ENCODE peak calls at places on chromosomes 11 and 22, in four cellular contexts. E is A549, H is GM12878, Q is HepG2. S is an unnamed sample.

GRCh38 chr11:56910046-56910753 is 78.5 kb upstream of the OR5AK2 start:
- DNase-seq in E (peak), H (no peak), Q (no peak), S (no peak)

GRCh38 chr11:65773784-65774411 is 6.9 kb downstream of the AP5B1 start:
- DNase-seq in E (no peak), H (no peak), Q (no peak), S (no peak)

GRCh38 chr22:45008853-45009751 is 703 bp downstream of the PHF21B start:
- DNase-seq in E (peak), H (no peak), Q (no peak), S (peak)

GRCh38 chr11:88494857-88495256 is 157.3 kb upstream of the CTSC start:
- DNase-seq in E (peak), H (no peak), Q (no peak), S (no peak)

GRCh38 chr11:57462597-57462996 is 2.3 kb downstream of the RTN4RL2 start:
- DNase-seq in E (no peak), H (no peak), Q (no peak), S (no peak)

GRCh38 chr22:46002757-46003270 is 25.9 kb upstream of the WNT7B start:
- DNase-seq in E (no peak), H (no peak), Q (no peak), S (no peak)

GRCh38 chr11:64809781-64810241 is 540 bp downstream of the MEN1 start:
- DNase-seq in E (no peak), H (no peak), Q (no peak), S (peak)

GRCh38 chr22:39091136-39092081 is 5.6 kb upstream of the APOBEC3H start:
- DNase-seq in E (no peak), H (no peak), Q (no peak), S (no peak)

GRCh38 chr11:72716291-72716690 is 35.9 kb downstream of the ARAP1 start:
- DNase-seq in E (no peak), H (no peak), Q (no peak), S (peak)

GRCh38 chr22:36331306-36331911 is 56.4 kb downstream of the MYH9 start:
- DNase-seq in E (peak), H (peak), Q (peak), S (peak)

GRCh38 chr11:69588270-69588669 is 52.7 kb upstream of the CCND1 start:
- DNase-seq in E (peak), H (no peak), Q (peak), S (no peak)

GRCh38 chr22:25419247-25420113 is 145.0 kb upstream of the GRK3 start:
- DNase-seq in E (no peak), H (peak), Q (peak), S (no peak)

GRCh38 chr11:36012979-36013378 is 69.1 kb downstream of the LDLRAD3 start:
- DNase-seq in E (no peak), H (no peak), Q (no peak), S (no peak)

GRCh38 chr11:74685338-74685737 is 45.9 kb downstream of the CHRDL2 start:
- DNase-seq in E (no peak), H (no peak), Q (no peak), S (no peak)

GRCh38 chr22:26545827-26546226 is 33.6 kb upstream of the TFIP11 start:
- DNase-seq in E (no peak), H (no peak), Q (no peak), S (no peak)

GRCh38 chr11:22338465-22338810 is 257 bp downstream of the SLC17A6 start:
- DNase-seq in E (no peak), H (no peak), Q (no peak), S (no peak)

GRCh38 chr11:9565822-9566560 is 7.5 kb upstream of the WEE1 start:
- DNase-seq in E (peak), H (peak), Q (peak), S (peak)

GRCh38 chr22:23183107-23183698 is 2.9 kb downstream of the BCR start:
- DNase-seq in E (no peak), H (no peak), Q (peak), S (peak)

GRCh38 chr11:6544921-6545850 is 48.1 kb downstream of the DNHD1 start:
- DNase-seq in E (no peak), H (no peak), Q (no peak), S (no peak)

GRCh38 chr11:110859998-110860397 is 147.8 kb upstream of the ARHGAP20 start:
- DNase-seq in E (no peak), H (no peak), Q (no peak), S (no peak)

GRCh38 chr11:832529-833113 is at the start of gene CD151:
- DNase-seq in E (peak), H (no peak), Q (no peak), S (peak)

GRCh38 chr22:39469681-39470461 is 13.1 kb downstream of the MGAT3 start:
- DNase-seq in E (no peak), H (no peak), Q (peak), S (peak)

GRCh38 chr22:44753189-44754042 is 1.0 kb downstream of the ARHGAP8 start:
- DNase-seq in E (no peak), H (no peak), Q (no peak), S (no peak)

GRCh38 chr22:35306350-35306967 is 6.8 kb downstream of the TOM1 start:
- DNase-seq in E (no peak), H (no peak), Q (no peak), S (no peak)

GRCh38 chr11:134412508-134413333 is 679 bp upstream of the B3GAT1 start:
- DNase-seq in E (no peak), H (no peak), Q (no peak), S (peak)

GRCh38 chr11:1988667-1989317 is 8.8 kb downstream of the H19 start:
- DNase-seq in E (peak), H (no peak), Q (peak), S (no peak)

GRCh38 chr11:78109011-78109685 is 29.5 kb upstream of the NDUFC2 start:
- DNase-seq in E (no peak), H (no peak), Q (no peak), S (no peak)

GRCh38 chr11:76579047-76579751 is 91.3 kb downstream of the LRRC32 start:
- DNase-seq in E (no peak), H (no peak), Q (no peak), S (peak)

GRCh38 chr22:35411112-35411511 is 11.2 kb downstream of the MCM5 start:
- DNase-seq in E (no peak), H (peak), Q (no peak), S (no peak)

DNA sequence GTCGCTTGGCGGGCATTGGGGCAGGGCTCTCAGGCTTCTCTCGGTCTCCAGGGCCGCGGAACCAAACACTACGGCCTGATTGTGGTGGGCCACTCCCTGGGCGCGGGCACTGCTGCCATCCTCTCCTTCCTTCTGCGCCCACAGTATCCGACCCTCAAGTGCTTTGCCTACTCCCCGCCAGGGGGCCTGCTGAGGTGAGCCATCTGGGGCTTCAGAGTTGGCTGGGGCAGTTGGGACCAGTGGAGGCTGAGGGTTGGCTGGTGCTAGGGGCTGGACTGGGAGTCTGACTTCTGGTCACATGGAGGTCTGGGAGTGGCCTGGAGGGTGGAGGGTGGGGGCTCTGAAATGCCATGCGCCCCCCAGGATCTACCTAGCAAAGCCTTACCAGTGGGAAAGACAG is 15.3 kb upstream of the MYRF start:
- DNase-seq in E (no peak), H (no peak), Q (no peak), S (no peak)
- TF ChIP-seq PBX3 in E (no peak), H (no peak), Q (no peak), S (no peak)

DNA sequence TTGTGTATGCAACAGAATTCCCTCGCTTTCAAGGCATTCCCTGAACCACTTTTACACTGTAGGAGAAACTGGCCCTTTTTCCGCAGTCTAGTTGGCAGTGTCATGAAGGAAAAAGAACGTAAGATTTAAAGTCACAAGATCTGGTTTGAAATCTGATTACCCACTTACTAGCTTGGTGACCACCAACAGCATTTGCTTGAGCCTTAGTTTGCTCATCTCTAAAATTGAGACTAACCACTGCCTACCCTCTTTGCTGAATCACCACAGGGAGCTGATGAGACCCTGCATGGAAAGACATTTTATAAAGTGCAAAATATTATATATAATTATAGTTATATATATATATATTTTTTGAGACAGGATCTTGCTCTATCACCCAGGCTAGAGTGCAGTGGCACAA is 39.4 kb downstream of the SYTL2 start:
- DNase-seq in E (no peak), H (no peak), Q (no peak), S (no peak)
- TF ChIP-seq PBX3 in E (no peak), H (no peak), Q (no peak), S (no peak)

DNA sequence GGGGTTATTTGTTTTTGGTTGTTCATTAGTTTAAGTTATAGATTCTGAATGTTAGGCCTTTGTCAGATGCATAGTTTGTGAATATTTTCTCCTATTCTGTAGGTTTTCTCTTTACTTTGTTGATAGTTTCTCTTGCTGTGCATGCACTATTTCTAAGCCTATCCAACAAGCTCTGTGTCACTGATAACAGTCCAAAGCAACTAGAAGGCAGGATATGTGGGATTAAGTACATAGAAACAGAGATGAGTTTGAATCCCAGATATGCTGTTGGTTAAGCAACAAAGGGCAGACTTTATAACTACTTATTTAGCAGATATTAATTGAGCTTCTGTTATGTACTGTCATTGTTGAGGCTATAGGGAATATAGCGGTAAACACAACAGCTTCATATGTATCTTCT is 390.4 kb downstream of the INSC start:
- DNase-seq in E (no peak), H (no peak), Q (no peak), S (no peak)
- TF ChIP-seq PBX3 in E (no peak), H (no peak), Q (no peak), S (no peak)

GRCh38 chr11:3820971-3821370 is 12.6 kb downstream of the PGAP2 start:
- DNase-seq in E (no peak), H (no peak), Q (no peak), S (no peak)
- TF ChIP-seq PBX3 in E (no peak), H (no peak), Q (no peak), S (no peak)

GRCh38 chr11:68575025-68575665 is 109.2 kb upstream of the GAL start:
- DNase-seq in E (no peak), H (no peak), Q (no peak), S (no peak)
- TF ChIP-seq PBX3 in E (no peak), H (no peak), Q (no peak), S (no peak)

GRCh38 chr22:32103648-32104326 is 55.3 kb downstream of the C22orf42 start:
- DNase-seq in E (no peak), H (no peak), Q (no peak), S (peak)
- TF ChIP-seq PBX3 in E (no peak), H (no peak), Q (no peak), S (no peak)

GRCh38 chr22:20429254-20430100 is 8.1 kb downstream of the SCARF2 start:
- DNase-seq in E (no peak), H (no peak), Q (no peak), S (peak)
- TF ChIP-seq PBX3 in E (no peak), H (no peak), Q (no peak), S (no peak)